ENCODE peak calls at places on chromosomes 4 and X, in four cellular contexts. One of them, this sample, is unnamed.

GRCh38 chrX:19535481-19535880 is 20.2 kb upstream of the MAP3K15 start:
- DNase-seq in activated CD8-positive, alpha-beta T cell treated with anti-CD3 and anti-CD28 coated beads, Interleukin-2, amount 10 ng/mL, durations not matched to agents 7 days and 5 days: no peak
- DNase-seq in activated naive CD8-positive, alpha-beta T cell treated with anti-CD3 and anti-CD28 coated beads, Interleukin-2, amount 10 ng/mL, durations not matched to agents 7 days and 5 days: no peak
- DNase-seq in activated T-cell treated with anti-CD3 and anti-CD28 coated beads for 48 hours: no peak
- DNase-seq in this sample: no peak

GRCh38 chr4:150960818-150961217 is 54.3 kb downstream of the LRBA start:
- DNase-seq in activated naive CD8-positive, alpha-beta T cell treated with anti-CD3 and anti-CD28 coated beads, Interleukin-2, amount 10 ng/mL, durations not matched to agents 7 days and 5 days: no peak
- DNase-seq in activated T-cell treated with anti-CD3 and anti-CD28 coated beads for 48 hours: peak
- DNase-seq in activated CD8-positive, alpha-beta T cell treated with anti-CD3 and anti-CD28 coated beads, Interleukin-2, amount 10 ng/mL, durations not matched to agents 7 days and 5 days: peak
- DNase-seq in this sample: peak

GRCh38 chr4:129428454-129428853 is 332.5 kb downstream of the C4orf33 start:
- DNase-seq in activated CD8-positive, alpha-beta T cell treated with anti-CD3 and anti-CD28 coated beads, Interleukin-2, amount 10 ng/mL, durations not matched to agents 7 days and 5 days: no peak
- DNase-seq in activated T-cell treated with anti-CD3 and anti-CD28 coated beads for 48 hours: no peak
- DNase-seq in activated naive CD8-positive, alpha-beta T cell treated with anti-CD3 and anti-CD28 coated beads, Interleukin-2, amount 10 ng/mL, durations not matched to agents 7 days and 5 days: no peak
- DNase-seq in this sample: no peak

GRCh38 chr4:120071192-120071795 is 4.6 kb upstream of the MAD2L1 start:
- DNase-seq in activated naive CD8-positive, alpha-beta T cell treated with anti-CD3 and anti-CD28 coated beads, Interleukin-2, amount 10 ng/mL, durations not matched to agents 7 days and 5 days: no peak
- DNase-seq in activated CD8-positive, alpha-beta T cell treated with anti-CD3 and anti-CD28 coated beads, Interleukin-2, amount 10 ng/mL, durations not matched to agents 7 days and 5 days: peak
- DNase-seq in activated T-cell treated with anti-CD3 and anti-CD28 coated beads for 48 hours: no peak
- DNase-seq in this sample: peak

GRCh38 chr4:166169111-166169510 is 296.1 kb downstream of the TLL1 start:
- DNase-seq in activated naive CD8-positive, alpha-beta T cell treated with anti-CD3 and anti-CD28 coated beads, Interleukin-2, amount 10 ng/mL, durations not matched to agents 7 days and 5 days: no peak
- DNase-seq in activated T-cell treated with anti-CD3 and anti-CD28 coated beads for 48 hours: no peak
- DNase-seq in activated CD8-positive, alpha-beta T cell treated with anti-CD3 and anti-CD28 coated beads, Interleukin-2, amount 10 ng/mL, durations not matched to agents 7 days and 5 days: no peak
- DNase-seq in this sample: no peak

GRCh38 chr4:180189639-180190038 is 2053.6 kb upstream of the TENM3 start:
- DNase-seq in activated CD8-positive, alpha-beta T cell treated with anti-CD3 and anti-CD28 coated beads, Interleukin-2, amount 10 ng/mL, durations not matched to agents 7 days and 5 days: no peak
- DNase-seq in activated naive CD8-positive, alpha-beta T cell treated with anti-CD3 and anti-CD28 coated beads, Interleukin-2, amount 10 ng/mL, durations not matched to agents 7 days and 5 days: no peak
- DNase-seq in activated T-cell treated with anti-CD3 and anti-CD28 coated beads for 48 hours: no peak
- DNase-seq in this sample: no peak

GRCh38 chr4:14783011-14783877 is 219.0 kb upstream of the CPEB2 start:
- DNase-seq in activated naive CD8-positive, alpha-beta T cell treated with anti-CD3 and anti-CD28 coated beads, Interleukin-2, amount 10 ng/mL, durations not matched to agents 7 days and 5 days: no peak
- DNase-seq in activated CD8-positive, alpha-beta T cell treated with anti-CD3 and anti-CD28 coated beads, Interleukin-2, amount 10 ng/mL, durations not matched to agents 7 days and 5 days: no peak
- DNase-seq in activated T-cell treated with anti-CD3 and anti-CD28 coated beads for 48 hours: peak
- DNase-seq in this sample: peak

GRCh38 chrX:80486299-80486698 is 66.1 kb downstream of the TENT5D start:
- DNase-seq in activated T-cell treated with anti-CD3 and anti-CD28 coated beads for 48 hours: no peak
- DNase-seq in activated CD8-positive, alpha-beta T cell treated with anti-CD3 and anti-CD28 coated beads, Interleukin-2, amount 10 ng/mL, durations not matched to agents 7 days and 5 days: no peak
- DNase-seq in activated naive CD8-positive, alpha-beta T cell treated with anti-CD3 and anti-CD28 coated beads, Interleukin-2, amount 10 ng/mL, durations not matched to agents 7 days and 5 days: no peak
- DNase-seq in this sample: no peak

GRCh38 chr4:53703267-53703655 is 112.0 kb upstream of the LNX1 start:
- DNase-seq in activated naive CD8-positive, alpha-beta T cell treated with anti-CD3 and anti-CD28 coated beads, Interleukin-2, amount 10 ng/mL, durations not matched to agents 7 days and 5 days: no peak
- DNase-seq in activated T-cell treated with anti-CD3 and anti-CD28 coated beads for 48 hours: no peak
- DNase-seq in activated CD8-positive, alpha-beta T cell treated with anti-CD3 and anti-CD28 coated beads, Interleukin-2, amount 10 ng/mL, durations not matched to agents 7 days and 5 days: no peak
- DNase-seq in this sample: no peak

GRCh38 chrX:150450519-150451177 is 87.5 kb downstream of the MAMLD1 start:
- DNase-seq in activated T-cell treated with anti-CD3 and anti-CD28 coated beads for 48 hours: no peak
- DNase-seq in activated naive CD8-positive, alpha-beta T cell treated with anti-CD3 and anti-CD28 coated beads, Interleukin-2, amount 10 ng/mL, durations not matched to agents 7 days and 5 days: no peak
- DNase-seq in activated CD8-positive, alpha-beta T cell treated with anti-CD3 and anti-CD28 coated beads, Interleukin-2, amount 10 ng/mL, durations not matched to agents 7 days and 5 days: no peak
- DNase-seq in this sample: no peak

GRCh38 chrX:16797358-16797757 is 11.1 kb downstream of the TXLNG start:
- DNase-seq in activated naive CD8-positive, alpha-beta T cell treated with anti-CD3 and anti-CD28 coated beads, Interleukin-2, amount 10 ng/mL, durations not matched to agents 7 days and 5 days: no peak
- DNase-seq in activated T-cell treated with anti-CD3 and anti-CD28 coated beads for 48 hours: no peak
- DNase-seq in activated CD8-positive, alpha-beta T cell treated with anti-CD3 and anti-CD28 coated beads, Interleukin-2, amount 10 ng/mL, durations not matched to agents 7 days and 5 days: no peak
- DNase-seq in this sample: no peak

GRCh38 chr4:1204828-1205591 is 32.6 kb upstream of the SPON2 start:
- DNase-seq in activated CD8-positive, alpha-beta T cell treated with anti-CD3 and anti-CD28 coated beads, Interleukin-2, amount 10 ng/mL, durations not matched to agents 7 days and 5 days: no peak
- DNase-seq in activated T-cell treated with anti-CD3 and anti-CD28 coated beads for 48 hours: no peak
- DNase-seq in activated naive CD8-positive, alpha-beta T cell treated with anti-CD3 and anti-CD28 coated beads, Interleukin-2, amount 10 ng/mL, durations not matched to agents 7 days and 5 days: no peak
- DNase-seq in this sample: no peak

GRCh38 chrX:148771440-148771839 is 271.0 kb downstream of the AFF2 start:
- DNase-seq in activated CD8-positive, alpha-beta T cell treated with anti-CD3 and anti-CD28 coated beads, Interleukin-2, amount 10 ng/mL, durations not matched to agents 7 days and 5 days: no peak
- DNase-seq in activated naive CD8-positive, alpha-beta T cell treated with anti-CD3 and anti-CD28 coated beads, Interleukin-2, amount 10 ng/mL, durations not matched to agents 7 days and 5 days: no peak
- DNase-seq in activated T-cell treated with anti-CD3 and anti-CD28 coated beads for 48 hours: no peak
- DNase-seq in this sample: no peak

GRCh38 chrX:97751735-97752134 is 868.0 kb downstream of the RPA4 start:
- DNase-seq in activated CD8-positive, alpha-beta T cell treated with anti-CD3 and anti-CD28 coated beads, Interleukin-2, amount 10 ng/mL, durations not matched to agents 7 days and 5 days: no peak
- DNase-seq in activated T-cell treated with anti-CD3 and anti-CD28 coated beads for 48 hours: no peak
- DNase-seq in activated naive CD8-positive, alpha-beta T cell treated with anti-CD3 and anti-CD28 coated beads, Interleukin-2, amount 10 ng/mL, durations not matched to agents 7 days and 5 days: no peak
- DNase-seq in this sample: no peak

GRCh38 chr4:68451246-68452211 is 4.3 kb downstream of the TMPRSS11E start:
- DNase-seq in activated T-cell treated with anti-CD3 and anti-CD28 coated beads for 48 hours: no peak
- DNase-seq in activated CD8-positive, alpha-beta T cell treated with anti-CD3 and anti-CD28 coated beads, Interleukin-2, amount 10 ng/mL, durations not matched to agents 7 days and 5 days: no peak
- DNase-seq in activated naive CD8-positive, alpha-beta T cell treated with anti-CD3 and anti-CD28 coated beads, Interleukin-2, amount 10 ng/mL, durations not matched to agents 7 days and 5 days: no peak
- DNase-seq in this sample: no peak